ENCODE peak calls at places on chromosomes 4 and X, in six cellular contexts. P, S, T, E, Z and Q are unnamed samples. For H3K4me1 and H3K9me3, the result is how much of the 10 kb centered on the place peaks cover.

GRCh38 chr4:141713185-141713584 is 76.8 kb downstream of the IL15 start:
- DNase-seq in T (no peak), S (no peak), E (no peak), P (no peak), Z (peak), Q (no peak)

GRCh38 chrX:10163031-10163430 is 6.3 kb downstream of the CLCN4 start:
- DNase-seq in E (no peak), T (no peak), Z (no peak), P (no peak), S (no peak), Q (no peak)

GRCh38 chr4:141702472-141703182 is 66.2 kb downstream of the IL15 start:
- DNase-seq in S (no peak), T (no peak), P (no peak), E (no peak), Z (peak), Q (peak)

GRCh38 chr4:66465111-66465510 is 794.8 kb upstream of the EPHA5 start:
- DNase-seq in P (no peak), S (no peak), T (no peak), Z (no peak), E (no peak), Q (peak)

GRCh38 chr4:107519057-107519456 is 201.0 kb downstream of the PAPSS1 start:
- DNase-seq in E (no peak), Z (peak), P (no peak), T (no peak), S (peak), Q (peak)

GRCh38 chr4:76212851-76213414 is 691 bp downstream of the SCARB2 start:
- DNase-seq in Z (peak), P (no peak), E (no peak), T (peak), S (no peak), Q (peak)

GRCh38 chr4:8914461-8915171 is 43.0 kb upstream of the HMX1 start:
- DNase-seq in S (peak), Z (no peak), T (no peak), E (no peak), P (peak), Q (no peak)

GRCh38 chr4:95889662-95890061 is 49.8 kb downstream of the PDHA2 start:
- DNase-seq in P (no peak), S (no peak), T (no peak), Z (no peak), E (no peak), Q (peak)

GRCh38 chrX:115226929-115227328 is 7.0 kb downstream of the LRCH2 start:
- DNase-seq in T (no peak), P (no peak), E (no peak), S (no peak), Z (peak), Q (peak)

GRCh38 chr4:87007345-87008181 is 72.8 kb downstream of the AFF1 start:
- DNase-seq in Z (peak), T (peak), P (peak), E (peak), S (peak), Q (peak)

GRCh38 chr4:128635141-128635911 is 174.2 kb upstream of the JADE1 start:
- DNase-seq in E (no peak), S (peak), P (peak), T (no peak), Z (peak), Q (no peak)

GRCh38 chr4:89645512-89645911 is 191.4 kb downstream of the SNCA start:
- DNase-seq in E (no peak), P (no peak), S (no peak), T (no peak), Z (no peak), Q (no peak)

GRCh38 chr4:85883180-85883579 is 408.2 kb downstream of the ARHGAP24 start:
- DNase-seq in P (no peak), T (no peak), Z (no peak), E (no peak), S (no peak), Q (peak)

GRCh38 chrX:133973704-133974103 is 11.7 kb downstream of the GPC3 start:
- DNase-seq in P (no peak), T (no peak), Z (no peak), S (no peak), E (no peak), Q (no peak)
- H3K4me1 ChIP-seq in P (under half), T (under half), Z (under half), S (under half), E (under half), Q (under half)

GRCh38 chrX:135477576-135477975 is 42.9 kb upstream of the INTS6L start:
- DNase-seq in E (peak), P (peak), S (peak), Z (peak), T (peak), Q (peak)
- TF ChIP-seq CTCF in E (no peak), P (peak), S (no peak), Z (peak), T (no peak), Q (peak)

DNA sequence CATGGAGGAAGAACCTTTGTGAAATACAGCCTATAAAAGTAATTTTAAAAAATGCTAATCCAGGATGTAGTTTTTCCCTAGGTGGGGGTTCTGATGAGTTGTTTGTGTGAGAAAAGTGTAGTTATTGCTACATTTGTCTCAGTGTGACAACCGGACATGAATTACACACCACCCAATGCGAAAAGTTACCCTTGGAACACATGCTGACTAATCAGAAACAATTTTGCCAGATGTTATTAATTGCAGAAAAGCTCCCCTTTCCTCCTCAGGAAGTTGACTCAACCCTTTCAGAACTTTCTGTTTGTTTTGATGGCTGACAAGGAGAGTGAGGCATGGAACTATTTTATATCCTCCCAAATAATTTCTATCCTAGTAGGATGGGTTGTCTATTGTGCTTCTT is 38.1 kb upstream of the EDA2R start:
- DNase-seq in Z (peak), E (no peak), S (no peak), P (no peak), T (no peak), Q (no peak)
- H3K9me3 ChIP-seq in Z (under half), E (under half), S (under half), P (under half), T (under half), Q (under half)

DNA sequence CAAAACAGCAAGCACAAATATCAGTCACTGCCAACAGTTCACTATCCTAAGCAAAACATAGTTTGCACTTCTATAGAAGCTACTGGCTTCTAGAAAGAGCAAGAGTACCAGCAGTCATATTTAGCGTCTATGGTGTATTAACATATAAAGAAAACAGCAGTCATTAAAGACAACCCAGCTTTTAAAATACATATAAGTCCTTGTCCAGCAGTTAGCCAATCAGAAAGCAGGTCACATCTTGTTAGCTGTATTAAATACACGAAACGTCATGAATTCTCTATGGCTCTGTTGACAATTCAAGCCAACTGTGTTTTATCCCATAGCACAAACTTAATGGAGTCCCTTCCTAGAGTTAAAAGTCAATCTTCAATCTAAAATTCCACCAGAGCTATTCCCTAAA is 1.6 kb downstream of the LDB2 start:
- DNase-seq in T (no peak), E (no peak), Z (peak), P (no peak), S (no peak), Q (no peak)
- H3K4me1 ChIP-seq in T (under half), E (under half), Z (under half), P (under half), S (under half), Q (under half)

GRCh38 chr4:5804656-5805055 is 88.2 kb downstream of the CRMP1 start:
- DNase-seq in P (no peak), E (no peak), S (no peak), T (no peak), Z (no peak), Q (no peak)
- TF ChIP-seq CTCF in P (no peak), E (no peak), S (no peak), T (no peak), Z (no peak), Q (no peak)

GRCh38 chr4:102474736-102475504 is 26.2 kb upstream of the NFKB1 start:
- DNase-seq in P (no peak), T (no peak), E (no peak), Z (no peak), S (no peak), Q (peak)
- H3K9me3 ChIP-seq in P (under half), T (under half), E (under half), Z (under half), S (under half), Q (under half)

GRCh38 chr4:78661923-78662521 is 110.5 kb downstream of the ANXA3 start:
- DNase-seq in E (no peak), P (no peak), T (no peak), S (no peak), Z (peak), Q (peak)

GRCh38 chr4:78659665-78660064 is 108.1 kb downstream of the ANXA3 start:
- DNase-seq in E (no peak), T (no peak), Z (no peak), S (no peak), P (no peak), Q (no peak)

GRCh38 chr4:78659264-78659663 is 107.7 kb downstream of the ANXA3 start:
- DNase-seq in P (no peak), S (no peak), T (no peak), Z (peak), E (no peak), Q (no peak)

GRCh38 chr4:78661086-78661690 is 109.6 kb downstream of the ANXA3 start:
- DNase-seq in T (no peak), S (no peak), E (no peak), P (no peak), Z (no peak), Q (no peak)

DNA sequence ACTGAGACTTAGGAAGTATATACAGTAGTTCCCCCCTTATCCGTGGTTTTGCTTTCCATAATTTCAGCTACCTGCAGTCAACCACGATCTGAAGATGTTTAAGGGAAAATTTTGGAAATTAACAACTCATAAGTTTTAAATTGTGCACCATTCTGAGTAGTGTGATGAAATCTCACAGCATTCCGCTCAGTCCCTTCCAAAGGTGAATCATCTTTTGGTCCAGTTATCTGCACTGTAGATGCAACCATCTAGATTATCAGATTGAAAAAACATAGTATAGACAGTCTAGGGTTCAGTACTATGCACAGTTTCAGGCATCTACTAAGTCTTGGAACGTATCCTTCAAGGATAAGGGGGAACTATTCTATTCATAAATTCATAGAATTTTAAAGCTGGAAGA is 109.0 kb downstream of the ANXA3 start:
- DNase-seq in P (no peak), Z (no peak), E (no peak), T (no peak), S (no peak), Q (no peak)
- H3K4me1 ChIP-seq in P (under half), Z (under half), E (under half), T (under half), S (under half), Q (under half)

GRCh38 chr4:6674500-6675149 is 19.1 kb upstream of the S100P start:
- DNase-seq in P (no peak), T (peak), E (no peak), S (peak), Z (peak), Q (peak)
- TF ChIP-seq CTCF in P (peak), T (peak), E (no peak), S (peak), Z (no peak), Q (peak)